ENCODE peak calls at places on chromosome 5, in seven cellular contexts. M is naive thymus-derived CD4-positive, alpha-beta T cell; O is GM12878; Z is HT1080; V is fibroblast of pulmonary artery; F is Ammon's horn; P is HTR-8/SVneo. R is an unnamed sample.

GRCh38 chr5:60852317-60852716 is 8.2 kb upstream of the ELOVL7 start:
- DNase-seq in Z (no peak), F (no peak), M (no peak), V (no peak), P (no peak), O (no peak), R (no peak)

GRCh38 chr5:102617857-102618187 is 119.0 kb upstream of the SLCO6A1 start:
- DNase-seq in V (no peak), F (no peak), O (no peak), P (no peak), M (no peak), Z (no peak), R (no peak)

GRCh38 chr5:112219000-112219399 is 200.1 kb downstream of the EPB41L4A start:
- DNase-seq in P (no peak), O (no peak), M (no peak), Z (peak), V (no peak), F (no peak), R (no peak)

GRCh38 chr5:135309391-135310327 is 89.4 kb downstream of the MACROH2A1 start:
- DNase-seq in P (no peak), V (no peak), O (no peak), F (no peak), Z (no peak), M (no peak), R (no peak)

GRCh38 chr5:32710335-32710858 is 724 bp upstream of the NPR3 start:
- DNase-seq in O (no peak), P (peak), F (no peak), V (no peak), M (no peak), Z (no peak), R (peak)

GRCh38 chr5:137575847-137576246 is 76.7 kb upstream of the SPOCK1 start:
- DNase-seq in M (no peak), P (no peak), F (no peak), V (peak), O (no peak), Z (peak), R (no peak)

GRCh38 chr5:154358410-154359221 is 87.2 kb upstream of the SAP30L start:
- DNase-seq in V (peak), P (no peak), M (no peak), Z (no peak), F (no peak), O (no peak), R (no peak)

GRCh38 chr5:113294341-113295110 is 140.3 kb downstream of the TSSK1B start:
- DNase-seq in V (peak), M (peak), P (peak), O (no peak), Z (peak), F (peak), R (peak)

GRCh38 chr5:126965487-126965886 is 64.9 kb downstream of the MARCHF3 start:
- DNase-seq in Z (no peak), O (no peak), V (no peak), P (no peak), F (no peak), M (no peak), R (no peak)

GRCh38 chr5:32852535-32852934 is 141.4 kb downstream of the NPR3 start:
- DNase-seq in V (peak), P (peak), M (no peak), Z (peak), F (no peak), O (no peak), R (no peak)

GRCh38 chr5:141857226-141857625 is 21.0 kb downstream of the PCDH1 start:
- DNase-seq in V (no peak), M (no peak), P (no peak), F (no peak), Z (no peak), O (no peak), R (no peak)

GRCh38 chr5:16756692-16757091 is 139.9 kb upstream of the RETREG1 start:
- DNase-seq in Z (no peak), F (no peak), P (no peak), M (no peak), O (no peak), V (no peak), R (no peak)

GRCh38 chr5:67648201-67648671 is 451.6 kb upstream of the CD180 start:
- DNase-seq in V (peak), M (no peak), O (no peak), P (no peak), Z (no peak), F (peak), R (peak)

GRCh38 chr5:141882594-141883183 is 4.5 kb upstream of the PCDH1 start:
- DNase-seq in P (no peak), Z (no peak), O (no peak), F (peak), V (no peak), M (no peak), R (no peak)

GRCh38 chr5:159038907-159039306 is 60.8 kb downstream of the EBF1 start:
- DNase-seq in P (no peak), V (peak), F (no peak), O (no peak), Z (peak), M (no peak), R (no peak)

GRCh38 chr5:75616961-75617660 is 5.9 kb downstream of the ANKDD1B start:
- DNase-seq in F (no peak), M (no peak), O (no peak), P (no peak), Z (no peak), V (peak), R (no peak)

GRCh38 chr5:75847561-75848021 is 130.4 kb upstream of the POC5 start:
- DNase-seq in Z (no peak), M (no peak), F (no peak), O (peak), V (no peak), P (no peak), R (no peak)

GRCh38 chr5:56838409-56839039 is 23.2 kb downstream of the MAP3K1 start:
- DNase-seq in V (peak), O (peak), Z (peak), P (no peak), F (peak), M (peak), R (no peak)

GRCh38 chr5:13218518-13218917 is 726.0 kb downstream of the DNAH5 start:
- DNase-seq in P (peak), Z (peak), F (no peak), V (no peak), O (no peak), M (no peak), R (no peak)

GRCh38 chr5:91059409-91059808 is 323.7 kb downstream of the ARRDC3 start:
- DNase-seq in P (no peak), M (no peak), O (peak), Z (no peak), V (no peak), F (no peak), R (no peak)

GRCh38 chr5:14872070-14872989 is 752 bp upstream of the ANKH start:
- DNase-seq in F (peak), M (peak), V (peak), Z (peak), P (peak), O (no peak), R (peak)

GRCh38 chr5:153135416-153135815 is 355.1 kb upstream of the GRIA1 start:
- DNase-seq in P (no peak), Z (peak), F (no peak), M (no peak), O (no peak), V (peak), R (no peak)